ENCODE peak calls at places on chromosomes 11 and 22, in four cellular contexts. G, O, X and K are unnamed samples.

GRCh38 chr11:73469401-73469800 is 93.2 kb downstream of the RELT start:
- DNase-seq in G (no peak), O (no peak), X (no peak), K (no peak)

GRCh38 chr11:112440518-112440917 is 179.9 kb upstream of the PLET1 start:
- DNase-seq in G (no peak), O (peak; percentile 82), X (no peak), K (peak; percentile 19)

GRCh38 chr22:46108564-46109473 is 41.5 kb upstream of the PPARA start:
- DNase-seq in G (peak; percentile 71), O (peak; percentile 30), X (peak; percentile 78), K (peak; percentile 58)

GRCh38 chr11:113481672-113482071 is 6.5 kb upstream of the DRD2 start:
- DNase-seq in G (no peak), O (no peak), X (no peak), K (no peak)

GRCh38 chr11:120457996-120458395 is 53.6 kb upstream of the GRIK4 start:
- DNase-seq in G (no peak), O (no peak), X (peak; percentile 15), K (no peak)

GRCh38 chr11:18618341-18619025 is 15.7 kb downstream of the SPTY2D1 start:
- DNase-seq in G (peak; percentile 72), O (no peak), X (peak; percentile 48), K (no peak)

GRCh38 chr11:106872246-106872645 is 146.0 kb downstream of the GUCY1A2 start:
- DNase-seq in G (peak; percentile 4), O (no peak), X (no peak), K (no peak)

GRCh38 chr11:7635137-7635536 is 38.2 kb downstream of the CYB5R2 start:
- DNase-seq in G (no peak), O (no peak), X (no peak), K (no peak)

GRCh38 chr11:73760066-73760679 is 701 bp downstream of the RAB6A start:
- DNase-seq in G (peak; percentile 37), O (peak; percentile 61), X (peak; percentile 71), K (peak; percentile 18)

GRCh38 chr11:32962016-32962415 is 53.7 kb upstream of the DEPDC7 start:
- DNase-seq in G (peak; percentile 74), O (no peak), X (peak; percentile 41), K (no peak)

GRCh38 chr11:32960553-32961164 is 55.0 kb upstream of the DEPDC7 start:
- DNase-seq in G (peak; percentile 40), O (peak; percentile 78), X (peak; percentile 72), K (peak; percentile 40)

GRCh38 chr11:32968541-32968940 is 47.1 kb upstream of the DEPDC7 start:
- DNase-seq in G (no peak), O (no peak), X (no peak), K (no peak)

GRCh38 chr11:32963721-32964120 is 52.0 kb upstream of the DEPDC7 start:
- DNase-seq in G (peak; percentile 6), O (no peak), X (no peak), K (no peak)
- TF ChIP-seq EZH2 in G (no peak), O (no peak), X (no peak), K (no peak)

DNA sequence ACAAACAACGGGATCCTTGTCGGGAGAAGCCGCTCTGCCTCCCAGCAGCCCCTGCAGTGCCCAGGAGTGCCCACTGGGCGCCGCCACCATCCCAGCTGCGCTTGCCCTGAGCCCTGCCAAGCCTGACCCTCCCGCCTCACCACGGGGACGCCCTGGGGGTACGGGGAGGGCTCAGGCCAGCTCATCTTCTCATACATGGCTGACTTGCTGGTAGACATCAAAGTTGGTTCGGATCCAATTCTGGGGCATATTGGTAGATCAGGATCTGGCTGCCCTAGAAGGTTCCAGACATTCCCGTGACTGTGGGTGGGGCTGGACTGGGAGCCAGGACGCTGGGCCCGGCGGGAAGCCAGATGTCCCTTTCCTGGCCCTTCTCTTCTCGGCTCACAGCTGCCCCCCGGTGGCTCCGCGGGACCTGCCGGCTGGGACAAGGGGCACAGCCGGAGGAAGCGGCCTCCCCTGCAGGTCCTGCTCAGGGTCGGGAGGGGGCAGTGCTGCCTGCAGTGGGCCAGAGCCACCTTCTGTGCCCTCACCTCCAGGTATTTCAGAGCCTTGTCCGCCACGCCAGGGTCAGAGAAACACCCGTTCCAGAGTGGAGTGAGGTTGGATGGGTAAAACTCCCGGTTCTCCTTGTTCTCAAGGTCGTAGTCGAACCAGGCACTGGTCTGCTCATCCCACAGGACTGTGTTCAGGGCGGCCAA is 10.6 kb upstream of the TREH start:
- DNase-seq in G (peak; percentile 84), O (peak; percentile 97), X (peak; percentile 95), K (peak; percentile 93)
- TF ChIP-seq EZH2 in G (no peak), O (no peak), X (no peak), K (no peak)

GRCh38 chr22:20442485-20443284 is 5.1 kb upstream of the SCARF2 start:
- DNase-seq in G (no peak), O (no peak), X (no peak), K (no peak)
- TF ChIP-seq EZH2 in G (no peak), O (no peak), X (no peak), K (no peak)

DNA sequence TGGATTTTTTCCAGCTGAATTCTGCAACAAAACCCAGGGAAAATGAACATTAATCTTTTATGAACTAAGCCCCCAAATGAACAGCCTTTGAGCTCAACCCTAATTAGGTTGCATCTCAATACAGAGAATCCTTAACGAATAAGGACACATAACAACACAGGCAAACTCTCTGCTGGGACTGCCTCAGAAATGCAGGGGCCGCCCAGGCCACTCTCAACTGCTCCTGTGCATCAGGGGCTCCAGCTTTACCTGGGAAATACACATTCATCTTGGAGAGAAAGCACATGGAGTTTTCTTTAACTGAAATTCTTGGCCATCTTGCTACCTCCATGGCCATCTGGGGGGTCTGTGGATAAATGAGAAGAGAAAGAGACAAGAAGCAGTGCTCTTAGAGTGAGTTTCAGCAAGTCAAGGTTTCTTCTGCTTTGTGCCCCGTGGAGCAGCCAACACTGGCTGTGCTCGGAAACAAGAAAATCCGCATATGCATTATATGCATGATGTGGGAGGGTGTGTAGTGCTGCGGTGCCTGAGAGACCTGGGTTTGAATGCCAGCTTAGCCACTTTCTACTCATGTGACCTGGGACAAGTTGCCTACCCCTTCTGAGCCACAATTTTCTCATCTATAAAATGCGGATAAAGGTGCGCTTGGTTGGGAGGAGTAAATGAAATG is 81.9 kb upstream of the RCN1 start:
- DNase-seq in G (no peak), O (peak; percentile 24), X (no peak), K (no peak)
- TF ChIP-seq EZH2 in G (no peak), O (no peak), X (no peak), K (no peak)

DNA sequence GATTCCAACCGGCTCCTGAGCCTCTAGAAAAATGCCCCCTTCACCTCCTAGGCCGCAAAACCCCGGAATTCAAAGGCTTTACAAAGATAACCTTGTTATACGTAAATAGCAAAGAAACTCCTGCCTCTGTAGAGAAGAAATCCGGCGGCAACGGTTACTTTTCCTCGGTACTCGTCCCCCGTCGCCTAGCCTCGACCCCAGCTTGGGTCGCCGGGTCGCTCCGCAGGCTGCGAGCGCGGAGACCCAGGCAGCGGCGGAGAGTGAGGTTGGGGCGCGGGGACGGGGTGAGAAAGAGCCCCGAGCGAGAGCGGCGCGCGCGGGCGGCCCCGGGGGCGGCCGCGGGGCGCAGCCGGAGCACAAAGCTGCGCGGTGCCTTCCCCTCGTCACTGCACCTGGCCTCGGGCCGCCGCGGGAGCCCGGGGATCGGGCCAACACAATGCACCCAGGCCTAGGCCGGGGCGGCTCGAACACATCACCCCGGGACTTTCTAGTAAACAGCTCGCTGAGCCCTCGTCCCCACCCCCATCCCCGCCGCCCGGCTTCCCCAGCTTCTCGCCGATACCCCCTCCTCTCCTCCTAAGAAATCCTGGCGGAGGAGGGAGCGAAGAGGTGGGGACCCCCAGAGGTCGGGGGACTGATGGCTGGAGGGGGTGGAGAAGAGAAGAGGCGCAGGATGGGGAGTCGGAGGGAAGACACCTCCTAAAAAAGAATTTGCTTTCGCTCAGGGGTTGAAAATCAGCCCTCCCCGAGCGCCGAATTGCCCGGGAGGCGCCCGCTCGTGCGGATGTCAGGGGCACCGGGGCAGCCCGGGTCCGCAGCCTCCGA is 874 bp downstream of the MPPED2 start:
- DNase-seq in G (no peak), O (peak; percentile 72), X (peak; percentile 13), K (no peak)
- TF ChIP-seq EZH2 in G (no peak), O (peak; percentile 58), X (peak; percentile 27), K (peak; percentile 72)

DNA sequence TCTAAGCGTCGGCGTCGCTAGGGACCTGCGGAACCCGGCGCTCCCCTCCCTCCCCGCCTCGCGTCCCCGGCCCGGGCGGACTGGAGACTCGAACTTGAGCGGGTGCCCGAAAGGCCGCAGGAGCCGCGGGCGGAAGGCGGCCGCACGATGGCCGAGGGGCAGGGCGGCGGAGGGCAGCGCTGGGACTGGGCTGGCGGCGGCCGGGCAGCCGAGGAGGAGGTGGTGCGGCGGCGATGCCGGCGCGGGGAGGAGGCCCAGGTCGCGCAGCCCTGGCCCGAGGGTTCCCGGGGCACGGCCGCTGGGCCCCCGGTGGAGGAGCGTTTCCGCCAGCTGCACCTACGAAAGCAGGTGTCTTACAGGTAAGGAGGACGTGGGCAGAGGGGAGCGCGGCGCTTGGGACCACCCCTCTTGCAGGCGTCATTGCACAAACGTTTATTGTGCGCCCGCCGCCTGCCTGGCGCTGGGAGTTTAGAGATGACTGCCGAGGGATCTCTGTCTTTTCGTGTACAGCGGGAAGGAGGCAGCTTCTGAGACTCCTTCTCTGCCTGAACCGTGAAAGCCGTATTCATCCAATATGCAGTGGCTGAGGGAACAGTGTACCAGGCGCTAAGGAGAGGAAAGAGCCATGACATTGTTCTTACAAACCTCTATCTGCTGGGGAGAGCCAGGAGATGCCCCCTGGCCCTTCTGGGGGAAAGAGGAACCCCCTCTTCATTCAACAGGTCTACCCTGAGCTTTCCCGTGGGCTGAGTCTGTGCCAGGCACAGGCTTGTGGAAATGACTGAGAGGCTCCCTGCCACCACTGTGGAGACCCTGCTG is 13.9 kb upstream of the DGKZ start:
- DNase-seq in G (no peak), O (peak; percentile 73), X (peak; percentile 48), K (no peak)
- TF ChIP-seq EZH2 in G (peak; percentile 85), O (peak; percentile 38), X (no peak), K (peak; percentile 49)